ENCODE peak calls at places on chromosome 17, in five cellular contexts. One of them, this sample, is unnamed.
A peak's percentile ranks its signal among the peaks of the same experiment; 100 is the strongest.

GRCh38 chr17:27622160-27622559 is 8.8 kb upstream of the LGALS9 start:
- DNase-seq in AG09319: no peak
- DNase-seq in NCI-H1092 treated with DMSO at 0.1 percent for 48 hours: no peak
- DNase-seq in HFF-Myc: no peak
- DNase-seq in NCI-H748 treated with DMSO at 0.1 percent for 48 hours: no peak
- DNase-seq in this sample: no peak

GRCh38 chr17:35243459-35244204 is 760 bp downstream of the SLFN5 start:
- DNase-seq in AG09319: no peak
- DNase-seq in HFF-Myc: peak; percentile 72
- DNase-seq in NCI-H1092 treated with DMSO at 0.1 percent for 48 hours: no peak
- DNase-seq in NCI-H748 treated with DMSO at 0.1 percent for 48 hours: no peak
- DNase-seq in this sample: no peak

GRCh38 chr17:13030459-13031305 is 12.9 kb upstream of the ELAC2 start:
- DNase-seq in HFF-Myc: peak; percentile 79
- DNase-seq in AG09319: no peak
- DNase-seq in NCI-H748 treated with DMSO at 0.1 percent for 48 hours: peak; percentile 38
- DNase-seq in NCI-H1092 treated with DMSO at 0.1 percent for 48 hours: peak; percentile 48
- DNase-seq in this sample: peak; percentile 10

GRCh38 chr17:69093279-69093789 is 32.6 kb upstream of the ABCA9 start:
- DNase-seq in NCI-H748 treated with DMSO at 0.1 percent for 48 hours: no peak
- DNase-seq in NCI-H1092 treated with DMSO at 0.1 percent for 48 hours: no peak
- DNase-seq in AG09319: no peak
- DNase-seq in HFF-Myc: no peak
- DNase-seq in this sample: no peak

GRCh38 chr17:58219789-58220183 is 731 bp upstream of the MKS1 start:
- DNase-seq in NCI-H748 treated with DMSO at 0.1 percent for 48 hours: no peak
- DNase-seq in AG09319: no peak
- DNase-seq in HFF-Myc: no peak
- DNase-seq in NCI-H1092 treated with DMSO at 0.1 percent for 48 hours: no peak
- DNase-seq in this sample: no peak

GRCh38 chr17:74360993-74361612 is 565 bp downstream of the BTBD17 start:
- DNase-seq in NCI-H748 treated with DMSO at 0.1 percent for 48 hours: peak; percentile 24
- DNase-seq in HFF-Myc: no peak
- DNase-seq in NCI-H1092 treated with DMSO at 0.1 percent for 48 hours: peak; percentile 94
- DNase-seq in AG09319: no peak
- DNase-seq in this sample: no peak

GRCh38 chr17:41634639-41635038 is 10.3 kb upstream of the KRT17 start:
- DNase-seq in AG09319: no peak
- DNase-seq in HFF-Myc: no peak
- DNase-seq in NCI-H748 treated with DMSO at 0.1 percent for 48 hours: no peak
- DNase-seq in NCI-H1092 treated with DMSO at 0.1 percent for 48 hours: no peak
- DNase-seq in this sample: no peak

GRCh38 chr17:38925263-38925995 is at the start of gene LASP1NB:
- DNase-seq in NCI-H1092 treated with DMSO at 0.1 percent for 48 hours: no peak
- DNase-seq in HFF-Myc: no peak
- DNase-seq in AG09319: no peak
- DNase-seq in NCI-H748 treated with DMSO at 0.1 percent for 48 hours: no peak
- DNase-seq in this sample: no peak

GRCh38 chr17:79465011-79466006 is 145.5 kb downstream of the RBFOX3 start:
- DNase-seq in NCI-H748 treated with DMSO at 0.1 percent for 48 hours: no peak
- DNase-seq in AG09319: no peak
- DNase-seq in HFF-Myc: no peak
- DNase-seq in NCI-H1092 treated with DMSO at 0.1 percent for 48 hours: peak; percentile 32
- DNase-seq in this sample: no peak

GRCh38 chr17:66960623-66961022 is 3.9 kb upstream of the CACNG4 start:
- DNase-seq in NCI-H748 treated with DMSO at 0.1 percent for 48 hours: no peak
- DNase-seq in AG09319: no peak
- DNase-seq in NCI-H1092 treated with DMSO at 0.1 percent for 48 hours: peak; percentile 24
- DNase-seq in HFF-Myc: no peak
- DNase-seq in this sample: no peak

GRCh38 chr17:32901743-32902142 is 24.8 kb upstream of the MYO1D start:
- DNase-seq in HFF-Myc: no peak
- DNase-seq in AG09319: no peak
- DNase-seq in NCI-H748 treated with DMSO at 0.1 percent for 48 hours: no peak
- DNase-seq in NCI-H1092 treated with DMSO at 0.1 percent for 48 hours: no peak
- DNase-seq in this sample: no peak

GRCh38 chr17:6303664-6304063 is 131.3 kb downstream of the AIPL1 start:
- DNase-seq in HFF-Myc: no peak
- DNase-seq in AG09319: no peak
- DNase-seq in NCI-H748 treated with DMSO at 0.1 percent for 48 hours: no peak
- DNase-seq in NCI-H1092 treated with DMSO at 0.1 percent for 48 hours: no peak
- DNase-seq in this sample: no peak

GRCh38 chr17:64153565-64153964 is 23.6 kb upstream of the ERN1 start:
- DNase-seq in HFF-Myc: no peak
- DNase-seq in NCI-H1092 treated with DMSO at 0.1 percent for 48 hours: no peak
- DNase-seq in AG09319: no peak
- DNase-seq in NCI-H748 treated with DMSO at 0.1 percent for 48 hours: no peak
- DNase-seq in this sample: no peak

GRCh38 chr17:9973689-9974459 is 68.8 kb upstream of the RCVRN start:
- DNase-seq in AG09319: no peak
- DNase-seq in HFF-Myc: no peak
- DNase-seq in NCI-H1092 treated with DMSO at 0.1 percent for 48 hours: no peak
- DNase-seq in NCI-H748 treated with DMSO at 0.1 percent for 48 hours: no peak
- DNase-seq in this sample: peak; percentile 54

GRCh38 chr17:17387461-17388362 is 84.5 kb downstream of the NT5M start:
- DNase-seq in AG09319: no peak
- DNase-seq in NCI-H748 treated with DMSO at 0.1 percent for 48 hours: no peak
- DNase-seq in HFF-Myc: no peak
- DNase-seq in NCI-H1092 treated with DMSO at 0.1 percent for 48 hours: peak; percentile 50
- DNase-seq in this sample: peak; percentile 89

GRCh38 chr17:73855933-73856332 is 211.7 kb upstream of the SDK2 start:
- DNase-seq in HFF-Myc: no peak
- DNase-seq in AG09319: no peak
- DNase-seq in NCI-H1092 treated with DMSO at 0.1 percent for 48 hours: no peak
- DNase-seq in NCI-H748 treated with DMSO at 0.1 percent for 48 hours: no peak
- DNase-seq in this sample: no peak

GRCh38 chr17:49748791-49749190 is 15.1 kb downstream of the FAM117A start:
- DNase-seq in NCI-H748 treated with DMSO at 0.1 percent for 48 hours: no peak
- DNase-seq in NCI-H1092 treated with DMSO at 0.1 percent for 48 hours: no peak
- DNase-seq in AG09319: no peak
- DNase-seq in HFF-Myc: no peak
- DNase-seq in this sample: no peak

GRCh38 chr17:34874496-34874895 is 86.8 kb downstream of the CCT6B start:
- DNase-seq in HFF-Myc: no peak
- DNase-seq in NCI-H1092 treated with DMSO at 0.1 percent for 48 hours: no peak
- DNase-seq in AG09319: no peak
- DNase-seq in NCI-H748 treated with DMSO at 0.1 percent for 48 hours: no peak
- DNase-seq in this sample: no peak

GRCh38 chr17:78346605-78347250 is 13.1 kb downstream of the SOCS3 start:
- DNase-seq in NCI-H1092 treated with DMSO at 0.1 percent for 48 hours: no peak
- DNase-seq in HFF-Myc: no peak
- DNase-seq in AG09319: no peak
- DNase-seq in NCI-H748 treated with DMSO at 0.1 percent for 48 hours: no peak
- DNase-seq in this sample: no peak

GRCh38 chr17:73851921-73852320 is 207.7 kb upstream of the SDK2 start:
- DNase-seq in NCI-H1092 treated with DMSO at 0.1 percent for 48 hours: no peak
- DNase-seq in HFF-Myc: no peak
- DNase-seq in NCI-H748 treated with DMSO at 0.1 percent for 48 hours: no peak
- DNase-seq in AG09319: no peak
- DNase-seq in this sample: no peak

GRCh38 chr17:50832267-50833227 is 2.8 kb upstream of the WFIKKN2 start:
- DNase-seq in NCI-H1092 treated with DMSO at 0.1 percent for 48 hours: no peak
- DNase-seq in HFF-Myc: no peak
- DNase-seq in NCI-H748 treated with DMSO at 0.1 percent for 48 hours: no peak
- DNase-seq in AG09319: no peak
- DNase-seq in this sample: no peak

GRCh38 chr17:57577751-57578607 is 167.1 kb downstream of the CCDC182 start:
- DNase-seq in NCI-H748 treated with DMSO at 0.1 percent for 48 hours: peak; percentile 27
- DNase-seq in AG09319: peak; percentile 32
- DNase-seq in NCI-H1092 treated with DMSO at 0.1 percent for 48 hours: peak; percentile 72
- DNase-seq in HFF-Myc: no peak
- DNase-seq in this sample: no peak

GRCh38 chr17:31919802-31920525 is 16.8 kb upstream of the SUZ12 start:
- DNase-seq in NCI-H748 treated with DMSO at 0.1 percent for 48 hours: no peak
- DNase-seq in NCI-H1092 treated with DMSO at 0.1 percent for 48 hours: no peak
- DNase-seq in HFF-Myc: no peak
- DNase-seq in AG09319: no peak
- DNase-seq in this sample: no peak

GRCh38 chr17:75498726-75499213 is 16.6 kb downstream of the CASKIN2 start:
- DNase-seq in NCI-H748 treated with DMSO at 0.1 percent for 48 hours: no peak
- DNase-seq in HFF-Myc: no peak
- DNase-seq in AG09319: no peak
- DNase-seq in NCI-H1092 treated with DMSO at 0.1 percent for 48 hours: no peak
- DNase-seq in this sample: no peak

GRCh38 chr17:71163121-71163812 is 957.6 kb upstream of the SOX9 start:
- DNase-seq in HFF-Myc: no peak
- DNase-seq in NCI-H1092 treated with DMSO at 0.1 percent for 48 hours: peak; percentile 100
- DNase-seq in NCI-H748 treated with DMSO at 0.1 percent for 48 hours: peak; percentile 100
- DNase-seq in AG09319: no peak
- DNase-seq in this sample: peak; percentile 95

GRCh38 chr17:80870401-80870800 is 121.2 kb upstream of the CHMP6 start:
- DNase-seq in NCI-H1092 treated with DMSO at 0.1 percent for 48 hours: no peak
- DNase-seq in AG09319: no peak
- DNase-seq in HFF-Myc: no peak
- DNase-seq in NCI-H748 treated with DMSO at 0.1 percent for 48 hours: no peak
- DNase-seq in this sample: no peak

GRCh38 chr17:12625092-12625491 is 40.6 kb upstream of the MYOCD start:
- DNase-seq in HFF-Myc: no peak
- DNase-seq in AG09319: no peak
- DNase-seq in NCI-H748 treated with DMSO at 0.1 percent for 48 hours: no peak
- DNase-seq in NCI-H1092 treated with DMSO at 0.1 percent for 48 hours: no peak
- DNase-seq in this sample: no peak

GRCh38 chr17:2794116-2794803 is 2.0 kb upstream of the RAP1GAP2 start:
- DNase-seq in HFF-Myc: no peak
- DNase-seq in AG09319: no peak
- DNase-seq in NCI-H748 treated with DMSO at 0.1 percent for 48 hours: no peak
- DNase-seq in NCI-H1092 treated with DMSO at 0.1 percent for 48 hours: no peak
- DNase-seq in this sample: no peak

GRCh38 chr17:850828-851759 is 68.9 kb downstream of the MRM3 start:
- DNase-seq in AG09319: no peak
- DNase-seq in HFF-Myc: peak; percentile 58
- DNase-seq in NCI-H748 treated with DMSO at 0.1 percent for 48 hours: no peak
- DNase-seq in NCI-H1092 treated with DMSO at 0.1 percent for 48 hours: no peak
- DNase-seq in this sample: no peak

GRCh38 chr17:71522383-71522782 is 598.4 kb upstream of the SOX9 start:
- DNase-seq in AG09319: no peak
- DNase-seq in NCI-H748 treated with DMSO at 0.1 percent for 48 hours: no peak
- DNase-seq in HFF-Myc: no peak
- DNase-seq in NCI-H1092 treated with DMSO at 0.1 percent for 48 hours: no peak
- DNase-seq in this sample: no peak

GRCh38 chr17:48486557-48486956 is 44.3 kb downstream of the HOXB1 start:
- DNase-seq in NCI-H1092 treated with DMSO at 0.1 percent for 48 hours: no peak
- DNase-seq in NCI-H748 treated with DMSO at 0.1 percent for 48 hours: no peak
- DNase-seq in AG09319: peak; percentile 52
- DNase-seq in HFF-Myc: peak; percentile 84
- DNase-seq in this sample: no peak

GRCh38 chr17:57454729-57455062 is 198.4 kb downstream of the MSI2 start:
- DNase-seq in NCI-H1092 treated with DMSO at 0.1 percent for 48 hours: no peak
- DNase-seq in NCI-H748 treated with DMSO at 0.1 percent for 48 hours: no peak
- DNase-seq in AG09319: no peak
- DNase-seq in HFF-Myc: no peak
- DNase-seq in this sample: no peak

GRCh38 chr17:76502326-76503211 is 1.3 kb upstream of the RHBDF2 start:
- DNase-seq in NCI-H748 treated with DMSO at 0.1 percent for 48 hours: no peak
- DNase-seq in AG09319: no peak
- DNase-seq in NCI-H1092 treated with DMSO at 0.1 percent for 48 hours: no peak
- DNase-seq in HFF-Myc: no peak
- DNase-seq in this sample: no peak

GRCh38 chr17:2690165-2691068 is 21.1 kb downstream of the CLUH start:
- DNase-seq in NCI-H748 treated with DMSO at 0.1 percent for 48 hours: no peak
- DNase-seq in AG09319: no peak
- DNase-seq in NCI-H1092 treated with DMSO at 0.1 percent for 48 hours: no peak
- DNase-seq in HFF-Myc: no peak
- DNase-seq in this sample: peak; percentile 20

GRCh38 chr17:79627184-79627765 is 16.4 kb upstream of the RBFOX3 start:
- DNase-seq in NCI-H1092 treated with DMSO at 0.1 percent for 48 hours: no peak
- DNase-seq in NCI-H748 treated with DMSO at 0.1 percent for 48 hours: no peak
- DNase-seq in AG09319: no peak
- DNase-seq in HFF-Myc: no peak
- DNase-seq in this sample: no peak

This sample was measured in NCI-H526.